ENCODE peak calls at places on chromosomes 6 and 20, in six cellular contexts. One of them, this sample, is unnamed. For H3K4me1, the result is how much of the 10 kb centered on the place peaks cover.

GRCh38 chr6:105593056-105593455 is 190.2 kb upstream of the PREP start:
- DNase-seq in body of pancreas: no peak
- DNase-seq in cardiac muscle cell: no peak
- DNase-seq in OCI-LY7: no peak
- DNase-seq in kidney: no peak
- DNase-seq in H9: no peak
- DNase-seq in this sample: no peak

GRCh38 chr20:4457566-4458543 is 263.9 kb upstream of the PRND start:
- DNase-seq in OCI-LY7: no peak
- DNase-seq in H9: no peak
- DNase-seq in kidney: peak
- DNase-seq in body of pancreas: no peak
- DNase-seq in cardiac muscle cell: no peak
- DNase-seq in this sample: peak

GRCh38 chr6:12164508-12164770 is 125.7 kb upstream of the EDN1 start:
- DNase-seq in cardiac muscle cell: no peak
- DNase-seq in kidney: no peak
- DNase-seq in H9: no peak
- DNase-seq in body of pancreas: no peak
- DNase-seq in OCI-LY7: no peak
- DNase-seq in this sample: no peak

GRCh38 chr6:44788387-44788981 is 401.0 kb downstream of the CDC5L start:
- DNase-seq in OCI-LY7: no peak
- DNase-seq in cardiac muscle cell: no peak
- DNase-seq in H9: no peak
- DNase-seq in body of pancreas: no peak
- DNase-seq in kidney: no peak
- DNase-seq in this sample: no peak

GRCh38 chr20:46629341-46629740 is 21.9 kb downstream of the SLC13A3 start:
- DNase-seq in OCI-LY7: no peak
- DNase-seq in H9: no peak
- DNase-seq in kidney: no peak
- DNase-seq in body of pancreas: no peak
- DNase-seq in cardiac muscle cell: no peak
- DNase-seq in this sample: no peak

GRCh38 chr20:34316191-34316814 is 13.1 kb upstream of the AHCY start:
- DNase-seq in body of pancreas: no peak
- DNase-seq in OCI-LY7: no peak
- DNase-seq in kidney: no peak
- DNase-seq in H9: no peak
- DNase-seq in cardiac muscle cell: no peak
- DNase-seq in this sample: no peak

GRCh38 chr6:10837692-10837996 is 695 bp downstream of the MAK start:
- DNase-seq in OCI-LY7: no peak
- DNase-seq in kidney: no peak
- DNase-seq in cardiac muscle cell: peak
- DNase-seq in body of pancreas: peak
- DNase-seq in H9: no peak
- DNase-seq in this sample: no peak

GRCh38 chr6:107561325-107561724 is 71.4 kb downstream of the SOBP start:
- DNase-seq in cardiac muscle cell: no peak
- DNase-seq in H9: no peak
- DNase-seq in body of pancreas: peak
- DNase-seq in kidney: peak
- DNase-seq in OCI-LY7: no peak
- DNase-seq in this sample: peak

GRCh38 chr6:125887372-125887771 is 69.2 kb upstream of the HINT3 start:
- DNase-seq in body of pancreas: no peak
- DNase-seq in OCI-LY7: no peak
- DNase-seq in cardiac muscle cell: no peak
- DNase-seq in H9: no peak
- DNase-seq in kidney: no peak
- DNase-seq in this sample: no peak

GRCh38 chr6:148869589-148869988 is 122.8 kb downstream of the UST start:
- DNase-seq in body of pancreas: no peak
- DNase-seq in kidney: no peak
- DNase-seq in H9: no peak
- DNase-seq in cardiac muscle cell: no peak
- DNase-seq in OCI-LY7: no peak
- DNase-seq in this sample: no peak

GRCh38 chr20:61044499-61044898 is 207.6 kb upstream of the CDH4 start:
- DNase-seq in OCI-LY7: no peak
- DNase-seq in body of pancreas: no peak
- DNase-seq in H9: peak
- DNase-seq in kidney: no peak
- DNase-seq in cardiac muscle cell: no peak
- DNase-seq in this sample: no peak

GRCh38 chr6:149324428-149324827 is 6.9 kb downstream of the TAB2 start:
- DNase-seq in body of pancreas: no peak
- DNase-seq in OCI-LY7: no peak
- DNase-seq in kidney: no peak
- DNase-seq in H9: no peak
- DNase-seq in cardiac muscle cell: no peak
- DNase-seq in this sample: no peak

GRCh38 chr6:3484240-3484639 is 27.4 kb upstream of the SLC22A23 start:
- DNase-seq in H9: no peak
- DNase-seq in OCI-LY7: no peak
- DNase-seq in kidney: no peak
- DNase-seq in cardiac muscle cell: no peak
- DNase-seq in body of pancreas: no peak
- DNase-seq in this sample: no peak

GRCh38 chr6:5213851-5214507 is 46.8 kb downstream of the LYRM4 start:
- DNase-seq in cardiac muscle cell: no peak
- DNase-seq in H9: no peak
- DNase-seq in kidney: no peak
- DNase-seq in OCI-LY7: no peak
- DNase-seq in body of pancreas: no peak
- DNase-seq in this sample: no peak
- TF ChIP-seq CTCF in cardiac muscle cell: peak
- TF ChIP-seq CTCF in H9: peak
- TF ChIP-seq CTCF in kidney: no peak
- TF ChIP-seq CTCF in OCI-LY7: no peak
- TF ChIP-seq CTCF in body of pancreas: no peak
- TF ChIP-seq CTCF in this sample: peak

GRCh38 chr6:97913721-97914120 is 630.7 kb upstream of the MMS22L start:
- DNase-seq in body of pancreas: no peak
- DNase-seq in kidney: no peak
- DNase-seq in H9: no peak
- DNase-seq in OCI-LY7: no peak
- DNase-seq in cardiac muscle cell: no peak
- DNase-seq in this sample: no peak
- H3K4me1 ChIP-seq in body of pancreas: under half
- H3K4me1 ChIP-seq in kidney: under half
- H3K4me1 ChIP-seq in H9: under half
- H3K4me1 ChIP-seq in OCI-LY7: under half
- H3K4me1 ChIP-seq in cardiac muscle cell: under half
- H3K4me1 ChIP-seq in this sample: under half

DNA sequence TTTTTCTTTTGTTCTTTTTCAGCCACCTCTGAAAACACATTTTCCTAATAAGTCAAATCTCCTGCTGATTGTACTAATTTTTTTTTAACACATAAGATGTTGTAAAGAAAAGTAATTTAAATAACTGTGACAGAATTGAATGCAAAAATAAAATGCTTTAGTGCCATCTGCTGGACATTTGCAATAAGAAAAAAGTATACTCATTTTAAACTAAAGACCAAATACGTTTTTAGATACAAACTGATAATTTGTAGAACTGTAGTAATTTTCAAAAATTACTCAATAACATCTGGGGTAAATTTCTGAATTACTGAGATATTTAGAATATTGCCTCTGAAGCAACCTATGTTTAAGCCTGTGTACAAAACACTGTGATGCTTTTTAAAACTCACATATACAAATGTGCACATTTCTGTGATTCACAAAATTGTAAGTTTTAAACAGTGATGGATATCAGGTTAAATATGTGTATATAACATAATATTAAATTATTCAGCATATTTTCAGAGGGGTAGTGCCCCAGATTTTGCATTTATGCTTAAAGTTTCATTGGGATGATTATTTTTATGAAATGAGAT is 198.7 kb downstream of the RIMS1 start:
- DNase-seq in body of pancreas: no peak
- DNase-seq in kidney: no peak
- DNase-seq in cardiac muscle cell: peak
- DNase-seq in OCI-LY7: peak
- DNase-seq in H9: no peak
- DNase-seq in this sample: no peak
- TF ChIP-seq CTCF in body of pancreas: peak
- TF ChIP-seq CTCF in kidney: peak
- TF ChIP-seq CTCF in cardiac muscle cell: peak
- TF ChIP-seq CTCF in OCI-LY7: peak
- TF ChIP-seq CTCF in H9: peak
- TF ChIP-seq CTCF in this sample: peak

DNA sequence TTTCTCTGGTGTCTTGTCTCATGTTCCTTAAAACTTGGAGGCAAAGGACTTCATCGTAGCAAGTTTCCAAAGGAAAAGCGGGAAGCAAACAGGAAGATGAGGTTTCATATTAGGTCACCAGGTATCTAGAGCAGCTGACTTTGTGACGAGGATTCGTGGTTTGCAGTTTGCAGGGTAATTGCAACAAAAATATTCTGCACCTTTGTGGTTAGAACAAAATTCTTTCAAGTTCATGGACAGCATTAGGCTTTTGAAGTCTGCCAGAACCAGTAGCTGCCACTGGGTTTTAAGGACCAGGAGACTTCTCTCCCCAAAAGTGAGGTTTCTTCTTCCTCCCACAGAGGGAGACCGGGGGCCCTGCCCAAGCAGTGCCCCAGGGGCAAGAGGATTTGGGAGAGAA is 63.4 kb downstream of the RPP40 start:
- DNase-seq in body of pancreas: no peak
- DNase-seq in OCI-LY7: no peak
- DNase-seq in kidney: no peak
- DNase-seq in H9: no peak
- DNase-seq in cardiac muscle cell: no peak
- DNase-seq in this sample: no peak
- H3K4me1 ChIP-seq in body of pancreas: under half
- H3K4me1 ChIP-seq in OCI-LY7: under half
- H3K4me1 ChIP-seq in kidney: under half
- H3K4me1 ChIP-seq in H9: under half
- H3K4me1 ChIP-seq in cardiac muscle cell: under half
- H3K4me1 ChIP-seq in this sample: under half

GRCh38 chr6:52689857-52690256 is 18.9 kb downstream of the TMEM14A start:
- DNase-seq in kidney: no peak
- DNase-seq in OCI-LY7: no peak
- DNase-seq in body of pancreas: no peak
- DNase-seq in cardiac muscle cell: no peak
- DNase-seq in H9: no peak
- DNase-seq in this sample: no peak

GRCh38 chr6:52694404-52694803 is 23.5 kb downstream of the TMEM14A start:
- DNase-seq in OCI-LY7: no peak
- DNase-seq in cardiac muscle cell: no peak
- DNase-seq in H9: no peak
- DNase-seq in body of pancreas: no peak
- DNase-seq in kidney: no peak
- DNase-seq in this sample: no peak

GRCh38 chr6:52693777-52694176 is 22.9 kb downstream of the TMEM14A start:
- DNase-seq in H9: no peak
- DNase-seq in OCI-LY7: no peak
- DNase-seq in kidney: no peak
- DNase-seq in body of pancreas: peak
- DNase-seq in cardiac muscle cell: no peak
- DNase-seq in this sample: no peak

GRCh38 chr6:52686878-52687699 is 16.2 kb downstream of the TMEM14A start:
- DNase-seq in cardiac muscle cell: no peak
- DNase-seq in kidney: no peak
- DNase-seq in H9: no peak
- DNase-seq in body of pancreas: no peak
- DNase-seq in OCI-LY7: no peak
- DNase-seq in this sample: no peak

DNA sequence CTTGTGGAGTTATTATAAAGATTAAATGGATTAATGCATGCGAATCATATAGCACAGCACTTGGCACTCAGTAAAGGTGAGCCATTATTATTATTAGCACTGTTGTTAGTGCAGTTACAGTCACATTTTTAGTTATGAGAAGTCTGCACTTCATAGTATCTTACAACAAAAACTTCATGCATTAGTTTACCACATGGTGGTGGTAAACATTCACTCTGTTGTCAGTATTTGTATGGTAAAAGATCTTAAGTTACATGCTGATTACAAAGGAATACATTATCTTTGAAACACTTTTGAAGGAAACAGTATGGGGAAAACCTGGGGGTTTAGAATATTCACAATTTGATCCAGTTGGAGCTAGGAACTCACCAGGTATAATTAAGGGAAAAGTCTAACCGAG is 20.8 kb downstream of the TMEM14A start:
- DNase-seq in H9: no peak
- DNase-seq in OCI-LY7: no peak
- DNase-seq in kidney: no peak
- DNase-seq in cardiac muscle cell: no peak
- DNase-seq in body of pancreas: no peak
- DNase-seq in this sample: no peak
- TF ChIP-seq CTCF in H9: no peak
- TF ChIP-seq CTCF in OCI-LY7: peak
- TF ChIP-seq CTCF in kidney: no peak
- TF ChIP-seq CTCF in cardiac muscle cell: no peak
- TF ChIP-seq CTCF in body of pancreas: peak
- TF ChIP-seq CTCF in this sample: no peak

DNA sequence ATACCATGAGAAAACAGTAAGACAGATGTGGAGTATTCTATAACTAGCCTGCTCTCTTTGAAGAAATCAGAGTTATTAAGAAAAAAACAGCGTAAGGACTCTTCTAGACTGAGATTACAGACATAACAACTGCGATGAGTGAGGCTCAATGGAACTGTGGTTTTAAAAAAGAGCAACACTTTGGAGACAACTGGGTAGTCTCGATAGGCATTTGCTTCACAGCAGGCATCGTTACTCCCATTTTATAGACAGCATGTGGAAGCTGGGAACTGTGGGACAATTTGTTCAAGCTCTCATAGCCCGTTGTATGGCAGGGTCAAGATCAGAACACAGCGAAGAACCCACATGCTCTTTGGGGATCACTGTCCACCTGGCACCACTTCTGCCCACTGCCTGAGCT is 4.6 kb downstream of the FKBP1A start:
- DNase-seq in H9: no peak
- DNase-seq in body of pancreas: no peak
- DNase-seq in kidney: no peak
- DNase-seq in OCI-LY7: no peak
- DNase-seq in cardiac muscle cell: no peak
- DNase-seq in this sample: no peak
- H3K4me1 ChIP-seq in H9: under half
- H3K4me1 ChIP-seq in body of pancreas: half or more
- H3K4me1 ChIP-seq in kidney: under half
- H3K4me1 ChIP-seq in OCI-LY7: under half
- H3K4me1 ChIP-seq in cardiac muscle cell: under half
- H3K4me1 ChIP-seq in this sample: half or more

This sample was measured in left ventricle myocardium inferior.